ENCODE peak calls at places on chromosomes 13 and 19, in ten cellular contexts. One of them, this sample, is unnamed.

GRCh38 chr19:46471116-46471733 is at the start of gene PNMA8A:
- DNase-seq in MM.1S: no peak
- DNase-seq in left lung: peak
- DNase-seq in HL-60: no peak
- DNase-seq in endodermal cell: peak
- DNase-seq in fibroblast of lung: peak
- DNase-seq in tibial nerve: no peak
- DNase-seq in A549: peak
- DNase-seq in OCI-LY7: no peak
- DNase-seq in CD8-positive, alpha-beta T cell: no peak
- DNase-seq in this sample: peak

GRCh38 chr19:51354103-51354741 is 12.0 kb downstream of the ETFB start:
- DNase-seq in MM.1S: no peak
- DNase-seq in left lung: no peak
- DNase-seq in HL-60: no peak
- DNase-seq in endodermal cell: peak
- DNase-seq in fibroblast of lung: no peak
- DNase-seq in tibial nerve: no peak
- DNase-seq in A549: no peak
- DNase-seq in OCI-LY7: no peak
- DNase-seq in CD8-positive, alpha-beta T cell: no peak
- DNase-seq in this sample: peak

GRCh38 chr19:13012690-13013608 is 17.7 kb downstream of the NFIX start:
- DNase-seq in MM.1S: no peak
- DNase-seq in left lung: peak
- DNase-seq in HL-60: no peak
- DNase-seq in endodermal cell: peak
- DNase-seq in fibroblast of lung: peak
- DNase-seq in tibial nerve: peak
- DNase-seq in A549: no peak
- DNase-seq in OCI-LY7: no peak
- DNase-seq in CD8-positive, alpha-beta T cell: peak
- DNase-seq in this sample: peak

GRCh38 chr19:2047449-2048103 is 3.5 kb downstream of the MKNK2 start:
- DNase-seq in MM.1S: peak
- DNase-seq in left lung: peak
- DNase-seq in HL-60: peak
- DNase-seq in endodermal cell: no peak
- DNase-seq in fibroblast of lung: no peak
- DNase-seq in tibial nerve: no peak
- DNase-seq in A549: peak
- DNase-seq in OCI-LY7: no peak
- DNase-seq in CD8-positive, alpha-beta T cell: peak
- DNase-seq in this sample: no peak

GRCh38 chr19:40737102-40737644 is 13.1 kb downstream of the ACTMAP start:
- DNase-seq in MM.1S: no peak
- DNase-seq in left lung: no peak
- DNase-seq in HL-60: no peak
- DNase-seq in endodermal cell: no peak
- DNase-seq in fibroblast of lung: no peak
- DNase-seq in tibial nerve: no peak
- DNase-seq in A549: no peak
- DNase-seq in OCI-LY7: no peak
- DNase-seq in CD8-positive, alpha-beta T cell: no peak
- DNase-seq in this sample: no peak

GRCh38 chr13:101556676-101557121 is 104.2 kb downstream of the ITGBL1 start:
- DNase-seq in MM.1S: no peak
- DNase-seq in left lung: no peak
- DNase-seq in HL-60: no peak
- DNase-seq in endodermal cell: no peak
- DNase-seq in fibroblast of lung: no peak
- DNase-seq in tibial nerve: no peak
- DNase-seq in A549: no peak
- DNase-seq in OCI-LY7: no peak
- DNase-seq in CD8-positive, alpha-beta T cell: no peak
- DNase-seq in this sample: peak

GRCh38 chr19:58305932-58306323 is 751 bp downstream of the ERVK3-1 start:
- DNase-seq in MM.1S: peak
- DNase-seq in left lung: no peak
- DNase-seq in HL-60: no peak
- DNase-seq in endodermal cell: no peak
- DNase-seq in fibroblast of lung: no peak
- DNase-seq in tibial nerve: no peak
- DNase-seq in A549: no peak
- DNase-seq in OCI-LY7: no peak
- DNase-seq in CD8-positive, alpha-beta T cell: no peak
- DNase-seq in this sample: no peak

GRCh38 chr19:7440188-7440975 is 48.5 kb downstream of the PEX11G start:
- DNase-seq in MM.1S: no peak
- DNase-seq in left lung: peak
- DNase-seq in HL-60: no peak
- DNase-seq in endodermal cell: no peak
- DNase-seq in fibroblast of lung: no peak
- DNase-seq in tibial nerve: no peak
- DNase-seq in A549: no peak
- DNase-seq in OCI-LY7: no peak
- DNase-seq in CD8-positive, alpha-beta T cell: no peak
- DNase-seq in this sample: no peak

GRCh38 chr13:91351123-91351522 is 3.6 kb downstream of the MIR17HG start:
- DNase-seq in MM.1S: no peak
- DNase-seq in left lung: no peak
- DNase-seq in HL-60: no peak
- DNase-seq in endodermal cell: no peak
- DNase-seq in fibroblast of lung: no peak
- DNase-seq in tibial nerve: no peak
- DNase-seq in A549: no peak
- DNase-seq in OCI-LY7: peak
- DNase-seq in CD8-positive, alpha-beta T cell: no peak
- DNase-seq in this sample: no peak

GRCh38 chr19:31503211-31503610 is 154.0 kb upstream of the TSHZ3 start:
- DNase-seq in MM.1S: no peak
- DNase-seq in left lung: no peak
- DNase-seq in HL-60: no peak
- DNase-seq in endodermal cell: no peak
- DNase-seq in fibroblast of lung: no peak
- DNase-seq in tibial nerve: no peak
- DNase-seq in A549: no peak
- DNase-seq in OCI-LY7: no peak
- DNase-seq in CD8-positive, alpha-beta T cell: no peak
- DNase-seq in this sample: no peak

GRCh38 chr19:11205939-11206570 is 8.7 kb upstream of the KANK2 start:
- DNase-seq in MM.1S: peak
- DNase-seq in left lung: no peak
- DNase-seq in HL-60: no peak
- DNase-seq in endodermal cell: no peak
- DNase-seq in fibroblast of lung: no peak
- DNase-seq in tibial nerve: no peak
- DNase-seq in A549: no peak
- DNase-seq in OCI-LY7: peak
- DNase-seq in CD8-positive, alpha-beta T cell: no peak
- DNase-seq in this sample: no peak

GRCh38 chr19:11202488-11203193 is 5.3 kb upstream of the KANK2 start:
- DNase-seq in MM.1S: no peak
- DNase-seq in left lung: no peak
- DNase-seq in HL-60: no peak
- DNase-seq in endodermal cell: no peak
- DNase-seq in fibroblast of lung: no peak
- DNase-seq in tibial nerve: no peak
- DNase-seq in A549: no peak
- DNase-seq in OCI-LY7: no peak
- DNase-seq in CD8-positive, alpha-beta T cell: no peak
- DNase-seq in this sample: peak

GRCh38 chr19:11203194-11204075 is 6.1 kb upstream of the KANK2 start:
- DNase-seq in MM.1S: peak
- DNase-seq in left lung: peak
- DNase-seq in HL-60: no peak
- DNase-seq in endodermal cell: peak
- DNase-seq in fibroblast of lung: peak
- DNase-seq in tibial nerve: peak
- DNase-seq in A549: peak
- DNase-seq in OCI-LY7: peak
- DNase-seq in CD8-positive, alpha-beta T cell: peak
- DNase-seq in this sample: peak

GRCh38 chr19:11204943-11205349 is 7.6 kb upstream of the KANK2 start:
- DNase-seq in MM.1S: no peak
- DNase-seq in left lung: no peak
- DNase-seq in HL-60: no peak
- DNase-seq in endodermal cell: no peak
- DNase-seq in fibroblast of lung: no peak
- DNase-seq in tibial nerve: no peak
- DNase-seq in A549: no peak
- DNase-seq in OCI-LY7: no peak
- DNase-seq in CD8-positive, alpha-beta T cell: no peak
- DNase-seq in this sample: no peak

DNA sequence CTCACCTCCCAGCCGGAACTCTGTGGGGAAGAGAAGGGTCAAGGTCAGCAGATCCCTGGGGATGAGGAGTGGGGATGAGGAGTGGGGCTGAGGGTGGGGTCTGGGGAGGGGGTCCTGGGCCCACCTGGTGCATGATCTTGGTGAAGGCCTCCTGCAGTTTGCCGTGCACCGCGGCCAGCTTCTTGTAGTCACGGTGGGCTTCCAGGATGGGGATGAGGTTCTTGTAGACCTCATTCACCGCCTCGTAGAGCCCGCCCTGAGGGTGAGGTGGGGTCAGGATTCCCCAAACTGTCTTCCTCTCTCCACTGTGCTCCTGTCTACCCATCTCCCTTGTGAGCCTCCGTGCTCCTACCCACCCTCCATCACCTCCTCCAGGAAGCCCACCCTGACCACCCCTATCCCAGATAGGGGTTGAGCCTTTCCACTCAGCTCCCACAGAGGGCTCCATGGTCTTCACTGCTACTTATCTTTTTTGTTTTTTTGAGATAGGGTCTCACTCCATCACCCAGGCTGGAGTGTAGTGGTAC is 6.8 kb upstream of the KANK2 start:
- DNase-seq in MM.1S: no peak
- DNase-seq in left lung: no peak
- DNase-seq in HL-60: no peak
- DNase-seq in endodermal cell: no peak
- DNase-seq in fibroblast of lung: no peak
- DNase-seq in tibial nerve: no peak
- DNase-seq in A549: no peak
- DNase-seq in OCI-LY7: no peak
- DNase-seq in CD8-positive, alpha-beta T cell: no peak
- DNase-seq in this sample: no peak
- TF ChIP-seq CTCF in MM.1S: no peak
- TF ChIP-seq CTCF in left lung: peak
- TF ChIP-seq CTCF in HL-60: no peak
- TF ChIP-seq CTCF in endodermal cell: no peak
- TF ChIP-seq CTCF in fibroblast of lung: no peak
- TF ChIP-seq CTCF in tibial nerve: no peak
- TF ChIP-seq CTCF in A549: no peak
- TF ChIP-seq CTCF in OCI-LY7: peak
- TF ChIP-seq CTCF in CD8-positive, alpha-beta T cell: no peak
- TF ChIP-seq CTCF in this sample: no peak

DNA sequence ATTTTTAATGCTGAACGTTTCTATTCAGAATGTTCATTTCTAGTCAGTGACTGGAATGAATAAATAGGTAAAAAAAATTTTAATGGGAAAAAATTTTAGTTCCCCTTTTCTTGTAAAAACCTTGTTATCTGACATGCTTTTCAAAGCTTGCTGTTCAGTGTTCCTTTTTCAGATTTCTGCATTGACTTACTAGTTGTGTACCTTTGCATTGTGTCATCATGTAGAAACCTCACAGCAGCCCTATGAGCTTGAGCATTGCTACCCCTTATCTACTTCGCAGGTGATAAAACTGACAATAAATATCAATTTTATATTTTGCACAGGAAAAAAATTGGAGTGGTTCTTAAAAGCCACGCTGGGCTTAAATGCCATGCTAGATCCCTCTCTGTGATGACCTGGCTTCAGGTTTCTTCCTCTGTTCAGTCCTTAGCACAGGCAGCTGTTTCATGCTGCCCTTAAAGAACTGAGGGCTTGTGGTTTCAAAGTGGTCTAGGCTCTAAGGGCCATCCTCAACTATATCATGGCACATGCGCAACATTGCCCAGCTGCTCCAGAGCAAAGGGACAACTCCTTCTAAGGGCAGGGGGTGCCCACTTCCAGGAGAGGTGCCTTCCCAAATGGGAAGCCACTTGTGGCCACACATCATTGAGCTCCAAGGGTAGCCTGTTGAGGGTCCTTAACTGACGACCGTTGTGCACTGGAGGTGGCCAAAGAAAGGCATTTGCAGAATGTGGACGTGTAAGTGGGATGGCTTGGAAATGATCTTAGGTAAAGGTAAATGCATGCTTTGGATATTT is 7.5 kb downstream of the GPR183 start:
- DNase-seq in MM.1S: no peak
- DNase-seq in left lung: no peak
- DNase-seq in HL-60: no peak
- DNase-seq in endodermal cell: peak
- DNase-seq in fibroblast of lung: no peak
- DNase-seq in tibial nerve: no peak
- DNase-seq in A549: no peak
- DNase-seq in OCI-LY7: no peak
- DNase-seq in CD8-positive, alpha-beta T cell: no peak
- DNase-seq in this sample: no peak
- H3K4me3 ChIP-seq in MM.1S: no peak
- H3K4me3 ChIP-seq in left lung: no peak
- H3K4me3 ChIP-seq in HL-60: no peak
- H3K4me3 ChIP-seq in endodermal cell: no peak
- H3K4me3 ChIP-seq in fibroblast of lung: no peak
- H3K4me3 ChIP-seq in tibial nerve: no peak
- H3K4me3 ChIP-seq in A549: no peak
- H3K4me3 ChIP-seq in OCI-LY7: no peak
- H3K4me3 ChIP-seq in CD8-positive, alpha-beta T cell: no peak
- H3K4me3 ChIP-seq in this sample: no peak

GRCh38 chr19:3693030-3693925 is 7.0 kb downstream of the PIP5K1C start:
- DNase-seq in MM.1S: no peak
- DNase-seq in left lung: peak
- DNase-seq in HL-60: no peak
- DNase-seq in endodermal cell: no peak
- DNase-seq in fibroblast of lung: no peak
- DNase-seq in tibial nerve: no peak
- DNase-seq in A549: no peak
- DNase-seq in OCI-LY7: no peak
- DNase-seq in CD8-positive, alpha-beta T cell: no peak
- DNase-seq in this sample: peak
- H3K27ac ChIP-seq in MM.1S: no peak
- H3K27ac ChIP-seq in left lung: no peak
- H3K27ac ChIP-seq in HL-60: no peak
- H3K27ac ChIP-seq in endodermal cell: no peak
- H3K27ac ChIP-seq in fibroblast of lung: no peak
- H3K27ac ChIP-seq in tibial nerve: no peak
- H3K27ac ChIP-seq in A549: no peak
- H3K27ac ChIP-seq in OCI-LY7: no peak
- H3K27ac ChIP-seq in CD8-positive, alpha-beta T cell: no peak
- H3K27ac ChIP-seq in this sample: peak

DNA sequence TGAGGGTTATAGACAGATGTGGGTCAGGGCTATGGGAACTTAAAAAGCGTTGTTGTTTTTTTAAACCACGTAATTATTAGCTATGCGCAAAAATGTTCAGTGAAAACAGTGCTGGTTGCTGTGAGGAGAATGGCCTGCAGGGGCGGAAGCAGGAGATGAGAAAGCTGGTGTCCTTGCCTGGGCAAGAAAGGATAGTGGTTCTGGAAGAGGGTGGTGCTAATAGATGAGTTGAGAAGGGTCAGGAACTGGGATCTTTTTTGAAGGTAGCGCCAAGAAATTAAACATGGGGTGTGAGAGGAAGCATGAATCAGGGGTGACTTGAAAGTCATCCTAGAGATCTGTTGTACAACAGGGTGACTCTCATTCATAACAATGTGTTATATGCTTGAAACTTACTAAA is 4.8 kb upstream of the SMG9 start:
- DNase-seq in MM.1S: no peak
- DNase-seq in left lung: no peak
- DNase-seq in HL-60: no peak
- DNase-seq in endodermal cell: peak
- DNase-seq in fibroblast of lung: peak
- DNase-seq in tibial nerve: no peak
- DNase-seq in A549: peak
- DNase-seq in OCI-LY7: peak
- DNase-seq in CD8-positive, alpha-beta T cell: no peak
- DNase-seq in this sample: no peak
- TF ChIP-seq CTCF in MM.1S: no peak
- TF ChIP-seq CTCF in left lung: no peak
- TF ChIP-seq CTCF in HL-60: no peak
- TF ChIP-seq CTCF in endodermal cell: peak
- TF ChIP-seq CTCF in fibroblast of lung: peak
- TF ChIP-seq CTCF in tibial nerve: no peak
- TF ChIP-seq CTCF in A549: peak
- TF ChIP-seq CTCF in OCI-LY7: peak
- TF ChIP-seq CTCF in CD8-positive, alpha-beta T cell: no peak
- TF ChIP-seq CTCF in this sample: peak